ENCODE peak calls at places on chromosomes 13 and 19, in four cellular contexts. One of them, this sample, is unnamed.
A peak's percentile ranks its signal among the peaks of the same experiment; 100 is the strongest.

GRCh38 chr13:25752957-25753540 is 298.8 kb downstream of the SHISA2 start:
- DNase-seq in GM12891: no peak
- DNase-seq in K562: no peak
- DNase-seq in GM12878: no peak
- DNase-seq in this sample: no peak

GRCh38 chr19:18168673-18169381 is 4.8 kb upstream of the IFI30 start:
- DNase-seq in GM12891: no peak
- DNase-seq in K562: no peak
- DNase-seq in GM12878: no peak
- DNase-seq in this sample: no peak

GRCh38 chr13:30394798-30395191 is 27.5 kb upstream of the UBE2L5 start:
- DNase-seq in GM12891: no peak
- DNase-seq in K562: no peak
- DNase-seq in GM12878: peak; percentile 61
- DNase-seq in this sample: no peak

GRCh38 chr13:21326155-21327030 is 132.7 kb downstream of the ZDHHC20 start:
- DNase-seq in GM12891: no peak
- DNase-seq in K562: no peak
- DNase-seq in GM12878: no peak
- DNase-seq in this sample: no peak

GRCh38 chr13:47279956-47280355 is 383.1 kb upstream of the HTR2A start:
- DNase-seq in GM12891: no peak
- DNase-seq in K562: no peak
- DNase-seq in GM12878: no peak
- DNase-seq in this sample: no peak

GRCh38 chr19:40598121-40598917 is 2.9 kb upstream of the LTBP4 start:
- DNase-seq in GM12891: peak; percentile 80
- DNase-seq in K562: peak; percentile 68
- DNase-seq in GM12878: no peak
- DNase-seq in this sample: no peak

GRCh38 chr19:41925208-41926003 is 2.8 kb downstream of the ERFL start:
- DNase-seq in GM12891: no peak
- DNase-seq in K562: no peak
- DNase-seq in GM12878: no peak
- DNase-seq in this sample: no peak

GRCh38 chr13:56907766-56908165 is 233.0 kb upstream of the PRR20A start:
- DNase-seq in GM12891: no peak
- DNase-seq in K562: no peak
- DNase-seq in GM12878: no peak
- DNase-seq in this sample: no peak

GRCh38 chr13:113034451-113035208 is 65.6 kb downstream of the MCF2L start:
- DNase-seq in GM12891: no peak
- DNase-seq in K562: peak; percentile 44
- DNase-seq in GM12878: no peak
- DNase-seq in this sample: no peak

GRCh38 chr19:5775668-5776309 is 8.8 kb downstream of the PRR22 start:
- DNase-seq in GM12891: no peak
- DNase-seq in K562: no peak
- DNase-seq in GM12878: no peak
- DNase-seq in this sample: no peak

GRCh38 chr13:20401958-20402856 is 123.5 kb downstream of the CRYL1 start:
- DNase-seq in GM12891: no peak
- DNase-seq in K562: no peak
- DNase-seq in GM12878: no peak
- DNase-seq in this sample: no peak

GRCh38 chr13:111980146-111980929 is 86.6 kb upstream of the SOX1 start:
- DNase-seq in GM12891: no peak
- DNase-seq in K562: no peak
- DNase-seq in GM12878: no peak
- DNase-seq in this sample: no peak

GRCh38 chr19:18282788-18283141 is 1.3 kb upstream of the JUND start:
- DNase-seq in GM12891: no peak
- DNase-seq in K562: no peak
- DNase-seq in GM12878: no peak
- DNase-seq in this sample: no peak

GRCh38 chr19:7730286-7731217 is 1.4 kb downstream of the CLEC4G start:
- DNase-seq in GM12891: no peak
- DNase-seq in K562: no peak
- DNase-seq in GM12878: no peak
- DNase-seq in this sample: no peak

GRCh38 chr13:30362005-30362788 is 54.8 kb upstream of the KATNAL1 start:
- DNase-seq in GM12891: no peak
- DNase-seq in K562: no peak
- DNase-seq in GM12878: no peak
- DNase-seq in this sample: no peak

GRCh38 chr19:35195822-35196221 is 32.7 kb downstream of the FAM187B start:
- DNase-seq in GM12891: no peak
- DNase-seq in K562: no peak
- DNase-seq in GM12878: peak; percentile 30
- DNase-seq in this sample: no peak

GRCh38 chr19:43148233-43148632 is 38.1 kb downstream of the PSG5 start:
- DNase-seq in GM12891: no peak
- DNase-seq in K562: no peak
- DNase-seq in GM12878: no peak
- DNase-seq in this sample: no peak

GRCh38 chr13:31638577-31638976 is 100.7 kb upstream of the RXFP2 start:
- DNase-seq in GM12891: no peak
- DNase-seq in K562: no peak
- DNase-seq in GM12878: no peak
- DNase-seq in this sample: no peak
- TF ChIP-seq SPI1 in GM12891: no peak
- TF ChIP-seq SPI1 in K562: no peak
- TF ChIP-seq SPI1 in GM12878: no peak
- TF ChIP-seq SPI1 in this sample: no peak

DNA sequence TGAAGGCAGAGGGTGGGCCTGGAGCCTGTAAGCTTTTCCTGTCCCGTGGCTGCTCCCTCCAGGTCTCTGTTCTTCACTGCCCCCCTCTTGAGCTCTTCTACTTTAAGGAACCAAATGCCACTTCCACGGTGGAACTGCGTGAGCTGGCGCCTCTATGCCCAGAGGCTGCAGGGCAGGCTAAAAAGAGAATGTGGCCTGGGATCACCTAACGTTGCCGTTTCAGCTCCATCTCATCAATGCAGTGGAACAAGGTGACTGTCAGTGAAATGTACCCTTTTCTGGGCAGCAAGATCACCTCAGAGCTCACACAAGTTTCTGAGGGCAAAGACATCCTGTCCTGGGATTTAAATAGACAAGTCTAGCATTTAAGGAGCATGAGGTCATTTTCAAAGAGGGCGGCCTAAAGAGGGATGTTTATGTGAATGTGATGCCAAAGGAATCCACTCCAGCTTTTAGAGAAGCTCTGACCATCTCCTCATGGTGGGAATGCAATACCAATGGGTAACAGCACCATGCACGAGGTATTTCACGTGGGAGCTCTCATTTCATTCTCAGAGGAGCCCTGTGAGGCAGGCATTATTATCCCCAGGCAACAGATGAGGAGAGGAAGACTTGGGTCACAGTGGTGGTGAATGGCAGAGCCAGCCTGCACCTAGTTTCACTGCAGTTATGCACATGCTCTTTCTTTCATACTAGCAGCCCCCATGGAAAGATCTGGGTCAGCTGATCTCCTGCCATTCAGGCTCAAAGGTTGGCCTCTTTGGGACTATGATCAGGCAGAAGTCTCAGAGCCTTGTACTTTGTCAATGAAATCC is 39.3 kb downstream of the RGCC start:
- DNase-seq in GM12891: no peak
- DNase-seq in K562: no peak
- DNase-seq in GM12878: no peak
- DNase-seq in this sample: no peak
- TF ChIP-seq SPI1 in GM12891: no peak
- TF ChIP-seq SPI1 in K562: no peak
- TF ChIP-seq SPI1 in GM12878: no peak
- TF ChIP-seq SPI1 in this sample: no peak

DNA sequence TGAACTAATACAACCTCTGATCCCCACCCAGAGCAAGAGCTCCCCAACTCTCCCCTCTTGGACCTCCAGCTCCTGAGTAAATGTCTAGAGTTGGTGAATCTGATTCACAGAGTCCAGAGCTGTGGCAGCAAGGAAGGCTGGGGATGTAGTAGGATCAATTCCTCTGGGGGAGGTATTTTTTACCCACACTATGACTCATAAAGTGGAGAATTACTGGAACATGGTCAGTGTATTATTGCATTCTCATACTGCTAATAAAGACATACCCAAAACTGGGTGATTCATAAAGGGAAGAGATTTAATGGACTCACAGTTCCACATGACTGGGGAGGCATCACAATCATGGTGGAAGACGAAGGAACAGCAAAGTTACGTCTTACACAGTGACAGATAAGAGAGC is 496.7 kb downstream of the EFNB2 start:
- DNase-seq in GM12891: no peak
- DNase-seq in K562: no peak
- DNase-seq in GM12878: no peak
- DNase-seq in this sample: no peak
- TF ChIP-seq SPI1 in GM12891: no peak
- TF ChIP-seq SPI1 in K562: no peak
- TF ChIP-seq SPI1 in GM12878: no peak
- TF ChIP-seq SPI1 in this sample: no peak

GRCh38 chr19:1584500-1585242 is 8.0 kb downstream of the MBD3 start:
- DNase-seq in GM12891: no peak
- DNase-seq in K562: no peak
- DNase-seq in GM12878: no peak
- DNase-seq in this sample: no peak

GRCh38 chr19:1580382-1580781 is 12.3 kb upstream of the MEX3D start:
- DNase-seq in GM12891: no peak
- DNase-seq in K562: no peak
- DNase-seq in GM12878: no peak
- DNase-seq in this sample: no peak

GRCh38 chr19:1579222-1579621 is 11.1 kb upstream of the MEX3D start:
- DNase-seq in GM12891: no peak
- DNase-seq in K562: no peak
- DNase-seq in GM12878: no peak
- DNase-seq in this sample: no peak

GRCh38 chr19:1580957-1581356 is 11.7 kb downstream of the MBD3 start:
- DNase-seq in GM12891: no peak
- DNase-seq in K562: no peak
- DNase-seq in GM12878: no peak
- DNase-seq in this sample: no peak

DNA sequence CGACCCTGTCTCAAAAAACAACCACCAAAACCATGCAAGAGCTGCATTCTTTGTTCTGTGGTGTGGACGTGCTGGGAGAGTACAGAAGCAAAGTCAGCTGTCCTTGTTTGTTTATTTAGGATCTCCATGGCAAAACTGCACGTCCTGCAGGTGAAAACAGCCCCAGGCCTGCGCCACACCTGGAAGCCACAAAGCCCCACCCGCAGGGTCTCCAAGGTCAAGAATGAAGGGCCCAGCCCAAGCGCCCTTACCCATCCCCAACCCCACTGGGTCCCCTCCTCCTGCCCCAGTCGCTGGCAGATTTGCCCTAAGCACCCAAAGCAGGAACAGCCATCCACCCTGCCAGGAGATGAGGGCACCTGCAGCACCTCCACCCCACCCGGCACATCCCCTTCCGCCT is 10.5 kb downstream of the MBD3 start:
- DNase-seq in GM12891: no peak
- DNase-seq in K562: no peak
- DNase-seq in GM12878: no peak
- DNase-seq in this sample: no peak
- TF ChIP-seq SPI1 in GM12891: no peak
- TF ChIP-seq SPI1 in K562: no peak
- TF ChIP-seq SPI1 in GM12878: no peak
- TF ChIP-seq SPI1 in this sample: no peak

DNA sequence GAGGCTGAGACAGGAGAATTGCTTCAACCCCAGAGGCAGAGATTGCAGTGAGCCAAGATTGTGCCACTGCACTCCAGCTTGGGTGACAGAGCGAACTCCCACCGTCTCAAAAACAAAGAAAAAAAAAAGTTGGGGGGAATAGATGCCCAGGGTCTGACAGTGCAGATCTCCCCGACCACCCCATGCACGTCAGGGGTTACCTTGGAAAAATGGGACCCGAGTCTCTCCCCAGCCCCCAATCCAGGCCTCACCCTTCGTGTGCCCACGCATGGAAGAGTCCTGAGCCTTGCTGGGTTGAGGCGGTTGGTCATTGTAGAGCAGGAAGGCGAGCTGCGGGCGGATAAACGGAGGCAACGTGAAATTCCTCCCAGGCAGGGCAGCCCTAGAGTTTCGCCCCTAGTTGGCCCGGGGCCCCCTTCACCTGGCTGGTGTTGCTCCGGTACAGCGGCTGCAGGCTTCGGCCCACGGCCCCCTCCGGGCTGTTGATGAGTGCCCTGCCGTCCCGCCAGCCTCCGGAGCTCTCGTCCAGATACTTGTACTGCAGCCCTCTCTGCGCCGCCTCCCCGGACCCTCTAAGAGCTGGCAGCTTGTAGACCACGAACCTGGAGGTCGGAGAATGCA is 588 bp downstream of the DNASE2 start:
- DNase-seq in GM12891: no peak
- DNase-seq in K562: no peak
- DNase-seq in GM12878: no peak
- DNase-seq in this sample: no peak
- TF ChIP-seq SPI1 in GM12891: no peak
- TF ChIP-seq SPI1 in K562: no peak
- TF ChIP-seq SPI1 in GM12878: no peak
- TF ChIP-seq SPI1 in this sample: no peak

GRCh38 chr13:50948576-50948975 is 39.0 kb downstream of the RNASEH2B start:
- DNase-seq in GM12891: no peak
- DNase-seq in K562: no peak
- DNase-seq in GM12878: no peak
- DNase-seq in this sample: no peak

GRCh38 chr13:50950808-50951207 is 41.2 kb downstream of the RNASEH2B start:
- DNase-seq in GM12891: no peak
- DNase-seq in K562: no peak
- DNase-seq in GM12878: no peak
- DNase-seq in this sample: no peak

GRCh38 chr13:50955807-50956206 is 46.2 kb downstream of the RNASEH2B start:
- DNase-seq in GM12891: no peak
- DNase-seq in K562: no peak
- DNase-seq in GM12878: no peak
- DNase-seq in this sample: no peak

GRCh38 chr13:50955212-50955611 is 45.6 kb downstream of the RNASEH2B start:
- DNase-seq in GM12891: no peak
- DNase-seq in K562: no peak
- DNase-seq in GM12878: no peak
- DNase-seq in this sample: no peak

GRCh38 chr13:50951366-50951765 is 41.8 kb downstream of the RNASEH2B start:
- DNase-seq in GM12891: no peak
- DNase-seq in K562: no peak
- DNase-seq in GM12878: no peak
- DNase-seq in this sample: no peak
- TF ChIP-seq SPI1 in GM12891: no peak
- TF ChIP-seq SPI1 in K562: no peak
- TF ChIP-seq SPI1 in GM12878: no peak
- TF ChIP-seq SPI1 in this sample: no peak

DNA sequence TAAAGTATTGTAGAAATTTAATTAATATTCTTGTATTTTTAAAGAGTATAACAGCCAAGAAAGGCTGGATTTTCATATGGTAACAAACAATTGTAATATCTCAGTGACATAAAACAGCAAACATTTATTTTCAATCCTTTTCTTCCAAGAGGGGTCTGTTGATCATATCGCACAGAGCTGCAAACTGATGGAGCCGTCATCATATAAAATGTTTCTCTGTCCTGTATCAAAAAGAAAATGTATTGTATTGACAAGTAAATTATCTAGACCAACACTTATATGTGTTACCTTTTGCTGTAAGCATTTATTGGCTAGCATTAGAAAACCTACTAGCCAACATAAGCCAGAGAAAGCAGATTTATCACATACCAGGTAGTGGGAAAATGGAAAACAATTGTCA is 2861.4 kb upstream of the PCDH20 start:
- DNase-seq in GM12891: no peak
- DNase-seq in K562: no peak
- DNase-seq in GM12878: no peak
- DNase-seq in this sample: no peak
- TF ChIP-seq SPI1 in GM12891: no peak
- TF ChIP-seq SPI1 in K562: no peak
- TF ChIP-seq SPI1 in GM12878: no peak
- TF ChIP-seq SPI1 in this sample: no peak